ENCODE peak calls at places on chromosomes 13 and 19, in nine cellular contexts. One of them, this sample, is unnamed.
A peak's percentile ranks its signal among the peaks of the same experiment; 100 is the strongest.

GRCh38 chr13:75628811-75629210 is 7.3 kb upstream of the LMO7 start:
- DNase-seq in stimulated activated CD4-positive, alpha-beta T cell treated with anti-CD3 and anti-CD28 coated beads, Interleukin-15, amount 100 ng/mL, for 1 hour: no peak
- DNase-seq in nephron progenitor cell: no peak
- DNase-seq in HS-5: no peak
- DNase-seq in CD4-positive, alpha-beta memory T cell: no peak
- DNase-seq in activated CD4-positive, alpha-beta memory T cell treated with anti-CD3 and anti-CD28 coated beads, Interleukin-2, amount 10 ng/mL, durations not matched to agents 7 days and 5 days: no peak
- DNase-seq in left ventricle myocardium superior: no peak
- DNase-seq in mesendoderm: peak; percentile 10
- DNase-seq in kidney epithelial cell: no peak
- DNase-seq in this sample: peak; percentile 93

GRCh38 chr19:55913643-55914268 is 18.4 kb downstream of the NLRP13 start:
- DNase-seq in stimulated activated CD4-positive, alpha-beta T cell treated with anti-CD3 and anti-CD28 coated beads, Interleukin-15, amount 100 ng/mL, for 1 hour: no peak
- DNase-seq in nephron progenitor cell: no peak
- DNase-seq in HS-5: no peak
- DNase-seq in CD4-positive, alpha-beta memory T cell: no peak
- DNase-seq in activated CD4-positive, alpha-beta memory T cell treated with anti-CD3 and anti-CD28 coated beads, Interleukin-2, amount 10 ng/mL, durations not matched to agents 7 days and 5 days: no peak
- DNase-seq in left ventricle myocardium superior: no peak
- DNase-seq in mesendoderm: no peak
- DNase-seq in kidney epithelial cell: no peak
- DNase-seq in this sample: no peak

GRCh38 chr19:13521066-13521465 is 14.8 kb upstream of the CACNA1A start:
- DNase-seq in stimulated activated CD4-positive, alpha-beta T cell treated with anti-CD3 and anti-CD28 coated beads, Interleukin-15, amount 100 ng/mL, for 1 hour: no peak
- DNase-seq in nephron progenitor cell: no peak
- DNase-seq in HS-5: no peak
- DNase-seq in CD4-positive, alpha-beta memory T cell: no peak
- DNase-seq in activated CD4-positive, alpha-beta memory T cell treated with anti-CD3 and anti-CD28 coated beads, Interleukin-2, amount 10 ng/mL, durations not matched to agents 7 days and 5 days: no peak
- DNase-seq in left ventricle myocardium superior: no peak
- DNase-seq in mesendoderm: no peak
- DNase-seq in kidney epithelial cell: no peak
- DNase-seq in this sample: no peak

GRCh38 chr19:58553799-58554493 is 959 bp downstream of the CHMP2A start:
- DNase-seq in stimulated activated CD4-positive, alpha-beta T cell treated with anti-CD3 and anti-CD28 coated beads, Interleukin-15, amount 100 ng/mL, for 1 hour: no peak
- DNase-seq in nephron progenitor cell: no peak
- DNase-seq in HS-5: no peak
- DNase-seq in CD4-positive, alpha-beta memory T cell: peak; percentile 51
- DNase-seq in activated CD4-positive, alpha-beta memory T cell treated with anti-CD3 and anti-CD28 coated beads, Interleukin-2, amount 10 ng/mL, durations not matched to agents 7 days and 5 days: no peak
- DNase-seq in left ventricle myocardium superior: no peak
- DNase-seq in mesendoderm: no peak
- DNase-seq in kidney epithelial cell: no peak
- DNase-seq in this sample: no peak

GRCh38 chr13:102930566-102930965 is 84.7 kb downstream of the ERCC5 start:
- DNase-seq in stimulated activated CD4-positive, alpha-beta T cell treated with anti-CD3 and anti-CD28 coated beads, Interleukin-15, amount 100 ng/mL, for 1 hour: no peak
- DNase-seq in nephron progenitor cell: no peak
- DNase-seq in HS-5: no peak
- DNase-seq in CD4-positive, alpha-beta memory T cell: no peak
- DNase-seq in activated CD4-positive, alpha-beta memory T cell treated with anti-CD3 and anti-CD28 coated beads, Interleukin-2, amount 10 ng/mL, durations not matched to agents 7 days and 5 days: no peak
- DNase-seq in left ventricle myocardium superior: no peak
- DNase-seq in mesendoderm: no peak
- DNase-seq in kidney epithelial cell: no peak
- DNase-seq in this sample: no peak

GRCh38 chr19:58196911-58197616 is 14.2 kb downstream of the ZNF274 start:
- DNase-seq in stimulated activated CD4-positive, alpha-beta T cell treated with anti-CD3 and anti-CD28 coated beads, Interleukin-15, amount 100 ng/mL, for 1 hour: no peak
- DNase-seq in nephron progenitor cell: no peak
- DNase-seq in HS-5: no peak
- DNase-seq in CD4-positive, alpha-beta memory T cell: no peak
- DNase-seq in activated CD4-positive, alpha-beta memory T cell treated with anti-CD3 and anti-CD28 coated beads, Interleukin-2, amount 10 ng/mL, durations not matched to agents 7 days and 5 days: no peak
- DNase-seq in left ventricle myocardium superior: no peak
- DNase-seq in mesendoderm: peak; percentile 68
- DNase-seq in kidney epithelial cell: no peak
- DNase-seq in this sample: no peak

GRCh38 chr19:6769006-6769637 is 1.9 kb upstream of the SH2D3A start:
- DNase-seq in stimulated activated CD4-positive, alpha-beta T cell treated with anti-CD3 and anti-CD28 coated beads, Interleukin-15, amount 100 ng/mL, for 1 hour: no peak
- DNase-seq in nephron progenitor cell: no peak
- DNase-seq in HS-5: no peak
- DNase-seq in CD4-positive, alpha-beta memory T cell: no peak
- DNase-seq in activated CD4-positive, alpha-beta memory T cell treated with anti-CD3 and anti-CD28 coated beads, Interleukin-2, amount 10 ng/mL, durations not matched to agents 7 days and 5 days: no peak
- DNase-seq in left ventricle myocardium superior: no peak
- DNase-seq in mesendoderm: peak; percentile 66
- DNase-seq in kidney epithelial cell: no peak
- DNase-seq in this sample: peak; percentile 64

GRCh38 chr19:4338441-4339350 is at the start of gene STAP2:
- DNase-seq in stimulated activated CD4-positive, alpha-beta T cell treated with anti-CD3 and anti-CD28 coated beads, Interleukin-15, amount 100 ng/mL, for 1 hour: no peak
- DNase-seq in nephron progenitor cell: no peak
- DNase-seq in HS-5: no peak
- DNase-seq in CD4-positive, alpha-beta memory T cell: no peak
- DNase-seq in activated CD4-positive, alpha-beta memory T cell treated with anti-CD3 and anti-CD28 coated beads, Interleukin-2, amount 10 ng/mL, durations not matched to agents 7 days and 5 days: peak; percentile 37
- DNase-seq in left ventricle myocardium superior: peak; percentile 31
- DNase-seq in mesendoderm: peak; percentile 51
- DNase-seq in kidney epithelial cell: no peak
- DNase-seq in this sample: peak; percentile 89

GRCh38 chr19:10662384-10663251 is 8.5 kb downstream of the ILF3 start:
- DNase-seq in stimulated activated CD4-positive, alpha-beta T cell treated with anti-CD3 and anti-CD28 coated beads, Interleukin-15, amount 100 ng/mL, for 1 hour: no peak
- DNase-seq in nephron progenitor cell: no peak
- DNase-seq in HS-5: no peak
- DNase-seq in CD4-positive, alpha-beta memory T cell: no peak
- DNase-seq in activated CD4-positive, alpha-beta memory T cell treated with anti-CD3 and anti-CD28 coated beads, Interleukin-2, amount 10 ng/mL, durations not matched to agents 7 days and 5 days: no peak
- DNase-seq in left ventricle myocardium superior: no peak
- DNase-seq in mesendoderm: no peak
- DNase-seq in kidney epithelial cell: no peak
- DNase-seq in this sample: no peak

GRCh38 chr13:59566544-59566943 is 597.2 kb downstream of the DIAPH3 start:
- DNase-seq in stimulated activated CD4-positive, alpha-beta T cell treated with anti-CD3 and anti-CD28 coated beads, Interleukin-15, amount 100 ng/mL, for 1 hour: no peak
- DNase-seq in nephron progenitor cell: no peak
- DNase-seq in HS-5: no peak
- DNase-seq in CD4-positive, alpha-beta memory T cell: no peak
- DNase-seq in activated CD4-positive, alpha-beta memory T cell treated with anti-CD3 and anti-CD28 coated beads, Interleukin-2, amount 10 ng/mL, durations not matched to agents 7 days and 5 days: no peak
- DNase-seq in left ventricle myocardium superior: no peak
- DNase-seq in mesendoderm: no peak
- DNase-seq in kidney epithelial cell: no peak
- DNase-seq in this sample: no peak

This sample was measured in islet precursor cell.